ENCODE peak calls at places on chromosomes 3 and 15, in nine cellular contexts. R, B, W, T, N, G, V, H and A are unnamed samples.

GRCh38 chr3:30123224-30123623 is 483.2 kb upstream of the TGFBR2 start:
- ATAC-seq in H (no peak), W (no peak), B (no peak), V (no peak), G (no peak), N (no peak), T (no peak), R (no peak), A (no peak)

GRCh38 chr3:41244620-41245336 is 45.5 kb downstream of the CTNNB1 start:
- ATAC-seq in W (peak; percentile 16), T (no peak), B (no peak), R (no peak), V (no peak), H (no peak), N (no peak), G (peak; percentile 12), A (peak; percentile 22)

GRCh38 chr3:97914390-97914789 is 57.8 kb downstream of the RIOX2 start:
- ATAC-seq in W (peak; percentile 96), N (no peak), B (no peak), V (no peak), R (no peak), G (peak; percentile 88), H (no peak), T (no peak), A (no peak)

GRCh38 chr3:179410999-179411398 is 40.3 kb downstream of the GNB4 start:
- ATAC-seq in T (no peak), W (no peak), R (no peak), N (no peak), H (no peak), G (no peak), V (no peak), B (no peak), A (no peak)

GRCh38 chr3:183826854-183827253 is 1.5 kb upstream of the MAP6D1 start:
- ATAC-seq in R (no peak), W (no peak), H (no peak), T (no peak), B (no peak), G (no peak), V (no peak), N (no peak), A (no peak)

GRCh38 chr3:122908251-122908650 is 113.4 kb downstream of the SLC49A4 start:
- ATAC-seq in V (no peak), N (no peak), W (no peak), T (no peak), H (no peak), G (no peak), R (no peak), B (no peak), A (no peak)

GRCh38 chr3:16803019-16803418 is 81.7 kb upstream of the PLCL2 start:
- ATAC-seq in R (no peak), W (no peak), N (no peak), H (no peak), T (no peak), B (no peak), V (no peak), G (no peak), A (peak; percentile 59)

GRCh38 chr3:171883257-171883892 is 40.2 kb downstream of the TMEM212 start:
- ATAC-seq in W (no peak), B (no peak), V (no peak), G (no peak), H (no peak), T (no peak), N (peak; percentile 65), R (no peak), A (no peak)

GRCh38 chr3:141542202-141542959 is 55.6 kb downstream of the RASA2 start:
- ATAC-seq in T (no peak), R (no peak), B (no peak), N (no peak), G (no peak), W (no peak), V (no peak), H (no peak), A (no peak)

GRCh38 chr3:40780801-40781406 is 256.1 kb downstream of the ZNF621 start:
- ATAC-seq in G (peak; percentile 28), T (peak; percentile 88), B (no peak), N (peak; percentile 74), H (peak; percentile 80), V (no peak), R (peak; percentile 22), W (no peak), A (no peak)

GRCh38 chr3:158574646-158575045 is 3.7 kb downstream of the MLF1 start:
- ATAC-seq in H (no peak), B (no peak), W (no peak), R (no peak), V (no peak), N (no peak), T (no peak), G (no peak), A (no peak)

GRCh38 chr3:71299160-71299559 is 284.4 kb downstream of the FOXP1 start:
- ATAC-seq in B (no peak), G (no peak), T (no peak), N (no peak), H (no peak), W (no peak), V (no peak), R (no peak), A (no peak)

GRCh38 chr3:177816667-177817208 is 619.5 kb upstream of the TBL1XR1 start:
- ATAC-seq in N (peak; percentile 86), H (peak; percentile 86), W (peak; percentile 89), B (peak; percentile 67), V (no peak), R (peak; percentile 58), G (no peak), T (peak; percentile 51), A (no peak)

GRCh38 chr3:56762718-56763117 is 39.0 kb downstream of the ARHGEF3 start:
- ATAC-seq in W (no peak), B (no peak), G (no peak), V (no peak), H (no peak), N (no peak), T (no peak), R (no peak), A (no peak)

GRCh38 chr3:76367281-76367680 is 581.9 kb upstream of the ZNF717 start:
- ATAC-seq in W (no peak), B (no peak), V (no peak), G (no peak), R (no peak), N (no peak), T (no peak), H (no peak), A (no peak)

GRCh38 chr3:172678068-172678467 is 32.8 kb downstream of the NCEH1 start:
- ATAC-seq in G (no peak), V (no peak), R (no peak), W (peak; percentile 41), H (no peak), T (no peak), B (no peak), N (no peak), A (no peak)

GRCh38 chr15:69194854-69195253 is 34.4 kb downstream of the GLCE start:
- ATAC-seq in B (no peak), W (no peak), T (no peak), R (no peak), N (peak; percentile 45), G (no peak), V (no peak), H (no peak), A (no peak)

GRCh38 chr15:47796339-47796738 is 79.0 kb downstream of the SEMA6D start:
- ATAC-seq in T (no peak), N (no peak), G (no peak), B (no peak), R (no peak), V (no peak), W (no peak), H (no peak), A (no peak)

GRCh38 chr3:195524171-195524896 is 18.8 kb downstream of the PPP1R2 start:
- ATAC-seq in W (peak; percentile 97), N (no peak), B (no peak), R (no peak), H (no peak), V (peak; percentile 60), G (no peak), T (no peak), A (no peak)

GRCh38 chr15:71128939-71129562 is 13.8 kb downstream of the THSD4 start:
- ATAC-seq in V (no peak), W (peak; percentile 84), B (no peak), H (no peak), N (no peak), T (no peak), R (no peak), G (peak; percentile 74), A (no peak)

GRCh38 chr3:31853580-31853979 is 127.5 kb downstream of the OSBPL10 start:
- ATAC-seq in W (no peak), H (no peak), N (no peak), R (no peak), V (no peak), B (no peak), T (no peak), G (peak; percentile 35), A (peak; percentile 85)

GRCh38 chr3:190031887-190032752 is 88.6 kb downstream of the P3H2 start:
- ATAC-seq in R (no peak), B (no peak), W (peak; percentile 81), T (no peak), G (peak; percentile 54), H (peak; percentile 47), V (no peak), N (no peak), A (no peak)

GRCh38 chr15:50767332-50767861 is 1.9 kb upstream of the SPPL2A start:
- ATAC-seq in G (peak; percentile 57), N (peak; percentile 49), R (no peak), T (no peak), V (no peak), W (peak; percentile 71), H (peak; percentile 34), B (no peak), A (no peak)

GRCh38 chr3:180615954-180616353 is 14.0 kb downstream of the TTC14 start:
- ATAC-seq in V (no peak), H (no peak), G (no peak), T (no peak), R (no peak), W (no peak), N (no peak), B (no peak), A (no peak)

GRCh38 chr3:12139111-12139511 is 19.6 kb downstream of the TIMP4 start:
- ATAC-seq in R (peak; percentile 83), H (peak; percentile 66), G (peak; percentile 60), V (no peak), T (peak; percentile 65), B (no peak), W (peak; percentile 70), N (peak; percentile 22), A (peak; percentile 60)

GRCh38 chr3:40186508-40186907 is 123.0 kb upstream of the EIF1B start:
- ATAC-seq in W (no peak), V (no peak), B (no peak), G (no peak), H (no peak), R (no peak), N (peak; percentile 73), T (no peak), A (no peak)

GRCh38 chr3:178538065-178538464 is 1.8 kb downstream of the KCNMB2 start:
- ATAC-seq in N (no peak), H (no peak), V (no peak), B (no peak), T (no peak), R (no peak), W (no peak), G (no peak), A (no peak)

GRCh38 chr3:71504250-71505036 is 79.1 kb downstream of the FOXP1 start:
- ATAC-seq in H (peak; percentile 76), R (peak; percentile 91), B (peak; percentile 95), N (no peak), G (peak; percentile 25), W (peak; percentile 97), V (peak; percentile 63), T (peak; percentile 59), A (no peak)

GRCh38 chr3:72386322-72386721 is 461.9 kb downstream of the SHQ1 start:
- ATAC-seq in V (no peak), N (no peak), T (no peak), R (no peak), H (no peak), W (no peak), B (no peak), G (peak; percentile 97), A (no peak)

GRCh38 chr3:140359198-140359995 is 318.5 kb upstream of the TRIM42 start:
- ATAC-seq in W (no peak), V (no peak), N (no peak), H (no peak), R (no peak), G (no peak), T (no peak), B (no peak), A (no peak)

GRCh38 chr15:94033683-94034020 is 197.7 kb upstream of the MCTP2 start:
- ATAC-seq in V (no peak), T (peak; percentile 38), R (no peak), B (no peak), G (no peak), N (no peak), H (no peak), W (no peak), A (no peak)